ENCODE peak calls at places on chromosomes 3 and 15, in six cellular contexts. X, S, K, Z, P and R are unnamed samples.

GRCh38 chr3:179907784-179908482 is 128.8 kb downstream of the PEX5L start:
- DNase-seq in X (no peak), S (no peak), K (no peak), Z (no peak), P (no peak), R (no peak)

GRCh38 chr15:38562278-38562677 is 2.3 kb downstream of the RASGRP1 start:
- DNase-seq in X (no peak), S (no peak), K (no peak), Z (no peak), P (no peak), R (no peak)

GRCh38 chr15:39583586-39584265 is 2.8 kb downstream of the THBS1 start:
- DNase-seq in X (no peak), S (no peak), K (peak; percentile 34), Z (peak; percentile 43), P (peak; percentile 56), R (peak; percentile 60)

GRCh38 chr15:71325461-71325860 is 210.2 kb downstream of the THSD4 start:
- DNase-seq in X (no peak), S (peak; percentile 68), K (no peak), Z (no peak), P (no peak), R (peak; percentile 17)

GRCh38 chr15:81877533-81878227 is 168.1 kb downstream of the MEX3B start:
- DNase-seq in X (no peak), S (no peak), K (no peak), Z (no peak), P (no peak), R (no peak)

GRCh38 chr3:100032262-100032661 is 82.0 kb downstream of the FILIP1L start:
- DNase-seq in X (no peak), S (peak; percentile 93), K (no peak), Z (no peak), P (peak; percentile 63), R (peak; percentile 80)

GRCh38 chr3:42730294-42730693 is 27.7 kb upstream of the HHATL start:
- DNase-seq in X (no peak), S (no peak), K (no peak), Z (no peak), P (no peak), R (no peak)

GRCh38 chr15:100784493-100785180 is 95.0 kb upstream of the ALDH1A3 start:
- DNase-seq in X (no peak), S (no peak), K (no peak), Z (no peak), P (no peak), R (no peak)

GRCh38 chr3:182790612-182791011 is 2.7 kb upstream of the ATP11B start:
- DNase-seq in X (no peak), S (no peak), K (no peak), Z (no peak), P (no peak), R (no peak)

GRCh38 chr3:69120879-69121464 is 1.4 kb downstream of the LMOD3 start:
- DNase-seq in X (peak; percentile 77), S (peak; percentile 76), K (peak; percentile 80), Z (peak; percentile 90), P (peak; percentile 31), R (peak; percentile 89)

GRCh38 chr3:49593046-49593445 is 38.8 kb downstream of the BSN start:
- DNase-seq in X (no peak), S (peak; percentile 14), K (no peak), Z (no peak), P (no peak), R (no peak)

GRCh38 chr3:62201438-62202035 is 171.8 kb downstream of the FEZF2 start:
- DNase-seq in X (no peak), S (peak; percentile 57), K (peak; percentile 33), Z (no peak), P (no peak), R (peak; percentile 47)

DNA sequence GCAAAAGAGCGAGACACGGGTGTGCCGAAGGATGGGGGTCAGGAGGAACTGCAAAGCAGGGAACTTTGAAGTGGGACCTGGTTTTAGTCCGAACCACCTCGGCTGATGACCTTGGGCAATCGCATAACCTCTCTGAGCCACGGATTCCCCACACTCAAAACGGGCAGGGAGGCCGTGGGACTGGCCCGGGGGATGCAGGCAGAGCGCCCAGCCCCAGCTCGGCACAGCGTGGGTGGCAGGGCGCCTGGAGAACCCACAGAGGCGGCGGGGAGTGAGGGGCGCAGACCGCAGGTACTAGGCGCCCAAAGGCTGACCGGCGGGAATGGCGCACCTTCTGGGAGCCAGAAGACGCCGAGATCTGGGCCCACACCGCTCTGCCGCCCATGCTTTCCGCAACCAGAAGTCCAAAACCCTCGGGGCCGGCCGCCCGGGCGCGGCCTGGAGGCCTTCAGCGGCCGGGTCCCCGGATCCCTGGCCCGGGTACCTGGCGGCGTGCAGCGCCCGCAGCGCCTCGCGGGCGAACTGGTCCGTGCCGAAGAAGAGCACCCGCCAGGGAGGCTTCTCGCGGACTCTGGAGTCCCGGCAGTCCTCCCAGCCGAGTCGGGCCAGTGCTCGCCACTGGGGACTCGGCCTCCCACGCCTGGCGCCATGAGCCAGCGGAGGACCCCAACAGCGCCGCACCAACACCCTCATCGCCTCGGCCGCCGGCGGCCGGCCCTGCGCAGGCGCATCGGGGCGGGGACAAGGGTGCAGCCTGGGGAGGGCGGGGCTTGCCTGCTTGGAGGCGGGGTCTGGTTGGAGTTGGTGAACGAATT is at the start of gene MTFMT:
- DNase-seq in X (peak; percentile 93), S (peak; percentile 62), K (peak; percentile 91), Z (peak; percentile 95), P (no peak), R (peak; percentile 84)
- TF ChIP-seq CTCF in X (no peak), S (no peak), K (no peak), Z (no peak), P (peak; percentile 16), R (no peak)

GRCh38 chr3:174619244-174619643 is 239.9 kb upstream of the NAALADL2 start:
- DNase-seq in X (no peak), S (no peak), K (no peak), Z (no peak), P (no peak), R (no peak)

GRCh38 chr3:174620855-174621457 is 238.2 kb upstream of the NAALADL2 start:
- DNase-seq in X (no peak), S (no peak), K (no peak), Z (no peak), P (no peak), R (no peak)

GRCh38 chr3:174618368-174618767 is 240.8 kb upstream of the NAALADL2 start:
- DNase-seq in X (no peak), S (no peak), K (no peak), Z (no peak), P (no peak), R (no peak)

DNA sequence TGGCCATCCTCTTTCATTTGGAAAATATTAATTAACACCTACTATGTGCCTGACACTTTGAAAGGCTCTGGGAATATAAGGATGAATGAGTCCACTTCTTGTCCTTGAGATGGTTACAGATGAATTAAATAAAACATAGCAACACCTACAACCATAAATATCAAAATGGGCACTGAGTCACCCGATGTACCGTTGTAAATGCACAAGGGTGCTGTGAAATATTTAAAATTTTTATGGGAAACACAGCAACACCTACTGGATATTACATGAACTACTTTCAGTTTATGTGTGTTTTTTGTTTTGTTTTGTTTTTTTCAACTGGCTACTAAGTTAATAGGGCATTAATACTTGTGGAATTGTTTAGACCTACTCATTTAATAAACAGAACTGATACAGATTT is 239.0 kb upstream of the NAALADL2 start:
- DNase-seq in X (no peak), S (no peak), K (no peak), Z (no peak), P (no peak), R (peak; percentile 44)
- TF ChIP-seq CTCF in X (no peak), S (peak; percentile 37), K (no peak), Z (no peak), P (no peak), R (peak; percentile 34)

DNA sequence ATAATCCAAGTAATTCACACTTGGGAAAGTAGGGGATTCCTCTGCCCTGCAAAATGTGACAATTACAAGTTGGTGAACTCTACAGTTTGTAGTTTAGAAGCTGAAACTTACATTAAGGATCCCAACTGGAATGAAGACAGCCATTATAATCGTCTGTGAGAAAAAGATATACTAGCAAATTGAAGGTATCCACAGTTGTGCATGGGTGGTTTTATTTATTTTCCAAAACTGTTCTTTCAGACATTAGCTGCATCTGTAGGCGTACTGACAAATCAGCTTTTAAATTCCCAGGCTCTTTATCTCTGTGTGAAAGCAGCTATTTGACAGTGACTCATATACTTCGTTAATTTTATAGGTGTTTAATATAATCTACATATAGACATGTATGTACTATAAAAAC is 12.5 kb upstream of the ISL2 start:
- DNase-seq in X (no peak), S (no peak), K (no peak), Z (no peak), P (no peak), R (no peak)
- TF ChIP-seq CTCF in X (no peak), S (no peak), K (no peak), Z (no peak), P (no peak), R (no peak)

DNA sequence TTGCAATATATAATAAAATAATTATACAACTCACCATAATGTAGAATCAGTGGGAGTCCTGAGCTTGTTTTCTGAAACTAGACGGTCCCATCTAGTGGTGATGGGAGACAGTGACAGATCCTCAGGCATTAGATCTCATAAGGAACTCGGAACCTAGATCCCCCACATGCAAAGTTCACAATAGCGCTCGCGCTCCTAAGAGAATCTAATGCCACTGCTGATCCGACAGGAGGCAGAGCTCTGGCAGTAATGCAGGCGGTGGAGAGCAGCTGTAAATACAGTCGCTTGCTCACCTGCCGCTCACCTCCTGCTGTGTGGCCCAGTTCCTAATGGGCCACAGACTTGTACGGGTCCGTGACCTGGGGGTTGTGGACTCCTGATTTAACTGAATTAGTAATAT is 87.8 kb downstream of the P3H2 start:
- DNase-seq in X (no peak), S (no peak), K (no peak), Z (no peak), P (no peak), R (no peak)
- TF ChIP-seq CTCF in X (no peak), S (peak; percentile 21), K (no peak), Z (no peak), P (no peak), R (no peak)